ENCODE peak calls at places on chromosomes 6 and 20, in four cellular contexts. N is GM23338, D is HCT116, J is MM.1S. Q is an unnamed sample.

GRCh38 chr6:14258695-14259655 is 141.4 kb downstream of the CD83 start:
- DNase-seq in N (no peak), D (no peak), J (no peak), Q (peak)

GRCh38 chr20:38805502-38805957 is at the start of gene PPP1R16B:
- DNase-seq in N (peak), D (no peak), J (peak), Q (peak)

GRCh38 chr6:151370509-151371078 is 20.8 kb downstream of the ZBTB2 start:
- DNase-seq in N (peak), D (no peak), J (no peak), Q (peak)

GRCh38 chr20:50636601-50637539 is 54.5 kb downstream of the RIPOR3 start:
- DNase-seq in N (peak), D (no peak), J (no peak), Q (no peak)

GRCh38 chr20:44080646-44081267 is 106.2 kb downstream of the JPH2 start:
- DNase-seq in N (peak), D (peak), J (peak), Q (peak)

GRCh38 chr6:31378062-31378720 is 21.2 kb upstream of the HLA-B start:
- DNase-seq in N (no peak), D (no peak), J (no peak), Q (no peak)

GRCh38 chr6:34423254-34423653 is 2.6 kb downstream of the RPS10 start:
- DNase-seq in N (no peak), D (no peak), J (no peak), Q (no peak)

GRCh38 chr6:2055914-2056313 is 189.5 kb downstream of the GMDS start:
- DNase-seq in N (no peak), D (no peak), J (no peak), Q (no peak)

GRCh38 chr6:151240036-151240685 is 394 bp downstream of the AKAP12 start:
- DNase-seq in N (peak), D (peak), J (no peak), Q (peak)

GRCh38 chr6:95087394-95088097 is 489.8 kb upstream of the MANEA start:
- DNase-seq in N (no peak), D (peak), J (no peak), Q (no peak)

GRCh38 chr6:157314705-157315321 is 8.5 kb downstream of the TMEM242 start:
- DNase-seq in N (peak), D (peak), J (peak), Q (peak)

GRCh38 chr6:33168202-33168601 is 24.1 kb downstream of the COL11A2 start:
- DNase-seq in N (no peak), D (no peak), J (no peak), Q (no peak)

GRCh38 chr20:62995481-62995880 is 11.3 kb downstream of the BHLHE23 start:
- DNase-seq in N (no peak), D (no peak), J (no peak), Q (no peak)

GRCh38 chr6:168513766-168514165 is 72.8 kb downstream of the SMOC2 start:
- DNase-seq in N (no peak), D (no peak), J (no peak), Q (no peak)

GRCh38 chr6:143232849-143233248 is 172.2 kb downstream of the AIG1 start:
- DNase-seq in N (peak), D (peak), J (no peak), Q (peak)

GRCh38 chr6:137136065-137136464 is 37.4 kb downstream of the IL22RA2 start:
- DNase-seq in N (no peak), D (no peak), J (no peak), Q (no peak)

GRCh38 chr20:17796096-17796563 is 96.4 kb downstream of the BANF2 start:
- DNase-seq in N (no peak), D (no peak), J (no peak), Q (no peak)

GRCh38 chr6:33869121-33869520 is 65.3 kb upstream of the MLN start:
- DNase-seq in N (no peak), D (no peak), J (no peak), Q (peak)

DNA sequence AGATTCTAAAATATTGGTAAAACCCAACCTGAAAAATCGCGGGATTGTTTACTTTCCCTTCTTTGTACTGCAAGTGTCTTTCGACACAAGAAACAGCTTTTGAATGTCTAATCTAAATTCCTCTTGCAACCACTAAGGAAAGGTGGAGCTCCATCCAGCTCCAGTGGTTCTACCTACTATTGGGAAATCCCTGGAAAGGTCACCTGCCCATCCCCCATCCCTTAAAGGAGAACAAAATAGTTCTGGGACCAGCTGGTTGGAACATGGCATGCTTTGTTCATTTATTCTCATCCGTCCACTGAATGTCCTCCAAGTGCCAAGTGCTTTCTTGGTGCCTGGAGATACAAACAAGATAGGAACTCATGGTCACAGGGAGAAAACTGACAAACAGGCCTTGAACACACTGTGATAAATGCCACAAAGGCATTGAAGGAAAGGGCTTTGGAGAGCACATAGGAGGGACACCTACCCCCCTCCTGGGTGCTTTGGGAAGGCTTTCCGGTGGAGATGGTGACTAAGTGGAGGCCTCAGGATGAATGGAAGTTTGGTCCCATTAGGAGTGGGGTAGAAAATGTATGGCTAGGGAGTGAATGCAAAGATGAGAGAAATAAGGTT is 2.3 kb upstream of the CITED2 start:
- DNase-seq in N (peak), D (no peak), J (no peak), Q (peak)
- TF ChIP-seq EZH2phosphoT487 in N (no peak), D (no peak), J (no peak), Q (no peak)

DNA sequence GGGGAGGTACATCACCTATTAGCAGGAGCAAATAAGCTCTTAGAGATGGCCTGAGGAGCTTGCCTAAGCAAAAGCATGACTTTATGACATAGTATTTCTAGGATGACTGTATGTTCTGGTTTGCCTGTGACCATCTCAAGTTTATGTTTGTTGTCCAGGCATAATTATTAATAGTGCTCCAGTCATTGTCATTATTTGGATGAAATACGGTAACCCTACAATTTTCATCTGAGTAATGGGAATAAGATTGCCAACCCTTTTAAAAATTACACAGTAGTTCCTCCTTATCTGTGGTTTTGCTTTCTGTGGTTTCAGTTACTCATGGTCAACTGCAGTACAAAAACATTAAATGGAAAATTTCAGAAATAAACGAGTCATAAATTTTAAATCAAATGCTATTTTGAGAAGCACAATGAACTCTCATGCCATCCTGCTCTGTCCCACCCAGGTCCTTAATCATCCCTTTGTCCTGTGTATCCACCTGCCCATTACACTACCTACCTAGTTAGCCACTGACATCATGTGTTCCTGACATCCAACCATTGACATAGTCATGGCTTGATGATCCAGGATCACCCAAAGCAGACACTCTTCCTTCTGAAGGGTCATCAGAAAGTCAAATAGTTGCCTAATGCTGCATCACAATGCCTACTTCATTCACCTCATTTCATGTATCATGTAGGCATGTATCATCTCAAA is 27.0 kb upstream of the TFB1M start:
- DNase-seq in N (no peak), D (no peak), J (no peak), Q (no peak)
- TF ChIP-seq EZH2phosphoT487 in N (no peak), D (no peak), J (no peak), Q (no peak)

GRCh38 chr6:43698584-43699349 is 11.2 kb upstream of the MRPS18A start:
- DNase-seq in N (peak), D (no peak), J (no peak), Q (peak)
- TF ChIP-seq EZH2phosphoT487 in N (no peak), D (no peak), J (no peak), Q (no peak)

GRCh38 chr6:124319410-124319809 is 515.7 kb downstream of the NKAIN2 start:
- DNase-seq in N (no peak), D (no peak), J (no peak), Q (no peak)
- TF ChIP-seq EZH2phosphoT487 in N (no peak), D (no peak), J (no peak), Q (no peak)

DNA sequence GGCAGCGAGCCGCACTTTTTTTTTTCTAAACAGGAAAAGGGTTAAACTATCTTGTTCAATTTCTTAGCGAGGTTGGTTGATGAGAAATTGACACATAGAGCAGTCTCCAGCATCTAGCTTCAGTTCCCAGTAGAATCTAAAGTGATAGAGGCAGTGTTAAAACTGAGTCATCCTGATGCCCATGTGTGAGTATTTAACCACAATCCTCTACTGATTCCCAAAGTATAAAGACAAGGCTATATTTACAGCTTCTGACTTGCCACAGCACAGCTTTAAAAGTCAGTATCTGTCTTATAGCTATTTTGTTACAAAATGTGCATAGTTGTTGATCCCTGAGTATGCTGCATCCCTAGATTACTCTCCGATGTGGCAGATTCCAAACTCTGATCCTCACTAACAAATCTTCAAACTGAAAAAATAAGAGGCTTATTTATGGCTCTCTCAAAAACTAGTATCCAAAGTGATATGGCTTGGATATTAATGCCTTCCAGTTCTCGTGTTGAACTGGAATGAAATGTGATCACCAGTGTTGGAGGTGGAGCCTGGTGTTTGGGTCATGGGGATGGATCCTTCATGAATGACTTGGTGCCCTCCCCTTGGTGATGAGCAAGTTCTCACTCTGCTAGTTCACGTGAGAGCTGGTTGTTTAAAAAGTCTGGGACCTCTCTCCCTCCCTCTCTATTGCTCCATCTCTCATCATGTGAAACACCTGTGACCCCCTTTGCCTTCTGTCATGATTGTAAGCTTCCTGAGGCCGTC is 13.1 kb upstream of the POPDC3 start:
- DNase-seq in N (no peak), D (no peak), J (no peak), Q (no peak)
- TF ChIP-seq EZH2phosphoT487 in N (no peak), D (no peak), J (no peak), Q (no peak)

DNA sequence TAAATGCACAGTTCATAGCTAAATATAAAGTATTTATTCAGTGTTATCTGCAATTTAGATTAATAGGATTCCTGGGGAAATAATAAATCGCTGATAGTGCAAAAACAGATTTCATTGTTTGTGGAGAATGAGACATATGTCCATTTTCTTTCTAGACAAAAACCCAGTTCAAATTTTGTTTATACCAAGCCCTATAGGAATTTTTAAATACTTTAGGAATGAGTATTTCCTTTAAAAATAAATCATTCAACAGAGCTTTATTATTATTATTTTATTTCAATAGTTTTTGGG is 86.5 kb downstream of the METTL24 start:
- DNase-seq in N (no peak), D (no peak), J (no peak), Q (no peak)
- TF ChIP-seq EZH2phosphoT487 in N (no peak), D (no peak), J (no peak), Q (no peak)

GRCh38 chr6:75282706-75283105 is 1.9 kb downstream of the TMEM30A start:
- DNase-seq in N (no peak), D (no peak), J (no peak), Q (no peak)
- TF ChIP-seq EZH2phosphoT487 in N (no peak), D (no peak), J (no peak), Q (no peak)

Q was measured in neural progenitor cell.